ENCODE peak calls at places on chromosomes 2 and 18, in five cellular contexts. One of them, this sample, is unnamed. For H3K4me1, the result is how much of the 10 kb centered on the place peaks cover.

GRCh38 chr2:162317058-162317742 is 1.3 kb downstream of the IFIH1 start:
- DNase-seq in PC-9: no peak
- DNase-seq in tibial artery: no peak
- DNase-seq in upper lobe of right lung: no peak
- DNase-seq in transverse colon: no peak
- DNase-seq in this sample: no peak

GRCh38 chr2:3492951-3493609 is 26.3 kb downstream of the ADI1 start:
- DNase-seq in upper lobe of right lung: peak
- DNase-seq in transverse colon: no peak
- DNase-seq in tibial artery: peak
- DNase-seq in PC-9: no peak
- DNase-seq in this sample: no peak

GRCh38 chr2:189821953-189822748 is 37.9 kb downstream of the PMS1 start:
- DNase-seq in upper lobe of right lung: peak
- DNase-seq in PC-9: peak
- DNase-seq in tibial artery: no peak
- DNase-seq in transverse colon: no peak
- DNase-seq in this sample: peak

GRCh38 chr2:12506846-12507245 is 209.9 kb upstream of the TRIB2 start:
- DNase-seq in tibial artery: no peak
- DNase-seq in upper lobe of right lung: no peak
- DNase-seq in PC-9: no peak
- DNase-seq in transverse colon: no peak
- DNase-seq in this sample: no peak

GRCh38 chr2:38947241-38948239 is 57.9 kb downstream of the ARHGEF33 start:
- DNase-seq in PC-9: peak
- DNase-seq in tibial artery: peak
- DNase-seq in upper lobe of right lung: peak
- DNase-seq in transverse colon: peak
- DNase-seq in this sample: peak

GRCh38 chr2:1627628-1628371 is 116.5 kb downstream of the PXDN start:
- DNase-seq in PC-9: no peak
- DNase-seq in tibial artery: no peak
- DNase-seq in upper lobe of right lung: no peak
- DNase-seq in transverse colon: no peak
- DNase-seq in this sample: no peak

GRCh38 chr18:27109403-27109802 is 75.7 kb downstream of the CHST9 start:
- DNase-seq in tibial artery: no peak
- DNase-seq in upper lobe of right lung: no peak
- DNase-seq in transverse colon: no peak
- DNase-seq in PC-9: no peak
- DNase-seq in this sample: no peak

GRCh38 chr18:34647251-34647650 is 62.8 kb upstream of the DTNA start:
- DNase-seq in upper lobe of right lung: no peak
- DNase-seq in transverse colon: no peak
- DNase-seq in PC-9: no peak
- DNase-seq in tibial artery: no peak
- DNase-seq in this sample: no peak

GRCh38 chr2:172496096-172496709 is 59.7 kb upstream of the PDK1 start:
- DNase-seq in tibial artery: no peak
- DNase-seq in upper lobe of right lung: no peak
- DNase-seq in PC-9: no peak
- DNase-seq in transverse colon: no peak
- DNase-seq in this sample: no peak

GRCh38 chr2:121288454-121289231 is 3.6 kb upstream of the TFCP2L1 start:
- DNase-seq in tibial artery: no peak
- DNase-seq in PC-9: no peak
- DNase-seq in transverse colon: no peak
- DNase-seq in upper lobe of right lung: no peak
- DNase-seq in this sample: no peak

GRCh38 chr2:127715778-127716449 is 14.6 kb downstream of the SFT2D3 start:
- DNase-seq in upper lobe of right lung: no peak
- DNase-seq in tibial artery: no peak
- DNase-seq in PC-9: no peak
- DNase-seq in transverse colon: no peak
- DNase-seq in this sample: no peak

GRCh38 chr2:95115418-95115817 is 6.2 kb downstream of the MRPS5 start:
- DNase-seq in PC-9: peak
- DNase-seq in transverse colon: peak
- DNase-seq in upper lobe of right lung: peak
- DNase-seq in tibial artery: no peak
- DNase-seq in this sample: peak

GRCh38 chr18:12768622-12769021 is 65.8 kb downstream of the PSMG2 start:
- DNase-seq in tibial artery: no peak
- DNase-seq in PC-9: peak
- DNase-seq in transverse colon: no peak
- DNase-seq in upper lobe of right lung: no peak
- DNase-seq in this sample: no peak

GRCh38 chr2:226011716-226012115 is 612.2 kb downstream of the NYAP2 start:
- DNase-seq in upper lobe of right lung: no peak
- DNase-seq in PC-9: no peak
- DNase-seq in transverse colon: no peak
- DNase-seq in tibial artery: no peak
- DNase-seq in this sample: no peak

GRCh38 chr2:96604104-96604503 is 34.0 kb downstream of the KANSL3 start:
- DNase-seq in upper lobe of right lung: no peak
- DNase-seq in PC-9: peak
- DNase-seq in transverse colon: no peak
- DNase-seq in tibial artery: no peak
- DNase-seq in this sample: no peak

GRCh38 chr2:158414538-158414937 is 42.0 kb downstream of the CCDC148 start:
- DNase-seq in PC-9: no peak
- DNase-seq in upper lobe of right lung: no peak
- DNase-seq in tibial artery: no peak
- DNase-seq in transverse colon: no peak
- DNase-seq in this sample: no peak

GRCh38 chr18:2914185-2914584 is 67.4 kb downstream of the EMILIN2 start:
- DNase-seq in transverse colon: no peak
- DNase-seq in upper lobe of right lung: no peak
- DNase-seq in tibial artery: no peak
- DNase-seq in PC-9: no peak
- DNase-seq in this sample: no peak

GRCh38 chr2:113886479-113887383 is 3.2 kb upstream of the ACTR3 start:
- DNase-seq in transverse colon: peak
- DNase-seq in upper lobe of right lung: peak
- DNase-seq in tibial artery: no peak
- DNase-seq in PC-9: peak
- DNase-seq in this sample: peak

GRCh38 chr18:56878712-56879111 is 227.6 kb downstream of the WDR7 start:
- DNase-seq in PC-9: no peak
- DNase-seq in transverse colon: no peak
- DNase-seq in tibial artery: no peak
- DNase-seq in upper lobe of right lung: no peak
- DNase-seq in this sample: no peak

GRCh38 chr2:69083126-69083733 is 70.3 kb downstream of the ANTXR1 start:
- DNase-seq in PC-9: no peak
- DNase-seq in upper lobe of right lung: no peak
- DNase-seq in transverse colon: no peak
- DNase-seq in tibial artery: no peak
- DNase-seq in this sample: no peak

GRCh38 chr2:212995920-212996319 is 155.5 kb downstream of the IKZF2 start:
- DNase-seq in PC-9: no peak
- DNase-seq in tibial artery: no peak
- DNase-seq in upper lobe of right lung: no peak
- DNase-seq in transverse colon: no peak
- DNase-seq in this sample: no peak

GRCh38 chr2:146807568-146808168 is 1037.2 kb upstream of the ACVR2A start:
- DNase-seq in upper lobe of right lung: no peak
- DNase-seq in PC-9: no peak
- DNase-seq in transverse colon: no peak
- DNase-seq in tibial artery: no peak
- DNase-seq in this sample: no peak

GRCh38 chr2:176079851-176080539 is 3.8 kb downstream of the EVX2 start:
- DNase-seq in tibial artery: no peak
- DNase-seq in PC-9: no peak
- DNase-seq in transverse colon: no peak
- DNase-seq in upper lobe of right lung: peak
- DNase-seq in this sample: no peak

GRCh38 chr2:127578411-127578810 is 42.9 kb downstream of the MYO7B start:
- DNase-seq in upper lobe of right lung: no peak
- DNase-seq in PC-9: peak
- DNase-seq in transverse colon: no peak
- DNase-seq in tibial artery: no peak
- DNase-seq in this sample: no peak

GRCh38 chr2:26330604-26331003 is 15.3 kb upstream of the SELENOI start:
- DNase-seq in transverse colon: no peak
- DNase-seq in upper lobe of right lung: no peak
- DNase-seq in tibial artery: no peak
- DNase-seq in PC-9: no peak
- DNase-seq in this sample: no peak

GRCh38 chr2:122148128-122148792 is 392.8 kb downstream of the TSN start:
- DNase-seq in transverse colon: no peak
- DNase-seq in upper lobe of right lung: no peak
- DNase-seq in tibial artery: no peak
- DNase-seq in PC-9: no peak
- DNase-seq in this sample: no peak

GRCh38 chr2:65974067-65974723 is 460.7 kb upstream of the MEIS1 start:
- DNase-seq in upper lobe of right lung: no peak
- DNase-seq in PC-9: no peak
- DNase-seq in tibial artery: no peak
- DNase-seq in transverse colon: no peak
- DNase-seq in this sample: no peak

GRCh38 chr2:23350026-23350791 is 34.8 kb upstream of the KLHL29 start:
- DNase-seq in transverse colon: no peak
- DNase-seq in PC-9: no peak
- DNase-seq in tibial artery: no peak
- DNase-seq in upper lobe of right lung: no peak
- DNase-seq in this sample: no peak

GRCh38 chr2:84781942-84782716 is 98.8 kb downstream of the TRABD2A start:
- DNase-seq in transverse colon: peak
- DNase-seq in tibial artery: no peak
- DNase-seq in PC-9: no peak
- DNase-seq in upper lobe of right lung: peak
- DNase-seq in this sample: peak

GRCh38 chr2:84786601-84787000 is 94.3 kb downstream of the TRABD2A start:
- DNase-seq in upper lobe of right lung: no peak
- DNase-seq in tibial artery: no peak
- DNase-seq in PC-9: no peak
- DNase-seq in transverse colon: no peak
- DNase-seq in this sample: no peak

GRCh38 chr2:84785950-84786349 is 94.9 kb downstream of the TRABD2A start:
- DNase-seq in tibial artery: no peak
- DNase-seq in upper lobe of right lung: no peak
- DNase-seq in transverse colon: no peak
- DNase-seq in PC-9: no peak
- DNase-seq in this sample: no peak

GRCh38 chr2:84779781-84780180 is 101.1 kb downstream of the TRABD2A start:
- DNase-seq in upper lobe of right lung: no peak
- DNase-seq in transverse colon: no peak
- DNase-seq in tibial artery: no peak
- DNase-seq in PC-9: no peak
- DNase-seq in this sample: no peak

GRCh38 chr2:84782717-84783442 is 98.0 kb downstream of the TRABD2A start:
- DNase-seq in transverse colon: no peak
- DNase-seq in PC-9: no peak
- DNase-seq in tibial artery: no peak
- DNase-seq in upper lobe of right lung: no peak
- DNase-seq in this sample: no peak
- H3K4me3 ChIP-seq in transverse colon: no peak
- H3K4me3 ChIP-seq in PC-9: no peak
- H3K4me3 ChIP-seq in tibial artery: no peak
- H3K4me3 ChIP-seq in upper lobe of right lung: no peak
- H3K4me3 ChIP-seq in this sample: no peak

DNA sequence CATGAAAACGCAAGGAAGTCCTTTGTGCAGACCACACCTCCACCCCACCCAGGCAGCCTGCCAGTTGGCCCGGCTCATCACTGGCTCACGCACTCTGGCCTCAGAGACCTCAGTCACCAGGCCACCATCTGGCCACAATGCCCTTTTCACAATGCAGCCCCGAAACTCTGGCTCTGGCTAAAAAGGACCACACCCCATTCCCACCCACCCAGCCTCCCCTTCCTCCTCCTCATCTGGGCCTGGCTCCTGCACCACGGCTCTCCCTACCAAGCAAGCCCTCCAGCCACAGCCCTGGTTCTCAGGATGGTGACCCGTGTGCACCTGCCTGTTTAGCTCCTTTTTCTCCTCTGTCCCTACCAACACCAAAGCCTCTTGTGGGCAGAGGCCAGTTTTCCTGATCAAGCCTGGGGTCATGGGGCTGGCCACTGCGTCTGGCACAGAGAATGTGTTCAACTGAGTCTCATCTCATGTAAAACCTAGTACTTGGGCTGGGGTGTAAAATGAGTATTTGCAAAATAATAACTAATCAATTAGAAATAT is 7.3 kb downstream of the HDAC4 start:
- DNase-seq in upper lobe of right lung: peak
- DNase-seq in PC-9: no peak
- DNase-seq in transverse colon: peak
- DNase-seq in tibial artery: peak
- DNase-seq in this sample: peak
- H3K4me1 ChIP-seq in upper lobe of right lung: under half
- H3K4me1 ChIP-seq in PC-9: under half
- H3K4me1 ChIP-seq in transverse colon: under half
- H3K4me1 ChIP-seq in tibial artery: under half
- H3K4me1 ChIP-seq in this sample: under half

DNA sequence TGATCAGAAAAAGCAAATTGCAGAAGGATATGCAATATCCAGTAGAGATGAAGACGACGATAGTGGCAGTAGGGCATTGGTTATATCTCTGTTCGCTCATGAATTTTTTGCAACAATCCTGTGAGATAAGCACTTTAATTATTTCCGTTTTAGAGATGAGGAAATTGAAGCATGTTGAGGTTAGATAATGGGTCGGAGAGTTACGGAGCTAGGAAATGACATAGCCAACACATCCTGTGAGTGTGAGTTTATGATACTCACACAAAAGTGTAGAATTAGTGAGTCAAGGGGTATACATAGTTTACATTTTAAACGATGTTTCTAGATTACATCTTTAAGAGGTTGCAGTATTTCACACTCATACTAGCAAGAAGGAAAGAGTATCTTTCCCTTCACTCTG is 123.1 kb upstream of the ARL4C start:
- DNase-seq in upper lobe of right lung: no peak
- DNase-seq in tibial artery: no peak
- DNase-seq in transverse colon: no peak
- DNase-seq in PC-9: no peak
- DNase-seq in this sample: no peak
- H3K4me3 ChIP-seq in upper lobe of right lung: no peak
- H3K4me3 ChIP-seq in tibial artery: no peak
- H3K4me3 ChIP-seq in transverse colon: no peak
- H3K4me3 ChIP-seq in PC-9: no peak
- H3K4me3 ChIP-seq in this sample: no peak

GRCh38 chr2:219286436-219287115 is 7.4 kb downstream of the DNAJB2 start:
- DNase-seq in PC-9: no peak
- DNase-seq in tibial artery: no peak
- DNase-seq in transverse colon: no peak
- DNase-seq in upper lobe of right lung: peak
- DNase-seq in this sample: no peak

GRCh38 chr2:219282943-219283581 is 3.9 kb downstream of the DNAJB2 start:
- DNase-seq in upper lobe of right lung: peak
- DNase-seq in transverse colon: no peak
- DNase-seq in tibial artery: no peak
- DNase-seq in PC-9: no peak
- DNase-seq in this sample: no peak

GRCh38 chr2:219285348-219285685 is 6.2 kb downstream of the DNAJB2 start:
- DNase-seq in upper lobe of right lung: peak
- DNase-seq in transverse colon: no peak
- DNase-seq in PC-9: no peak
- DNase-seq in tibial artery: no peak
- DNase-seq in this sample: no peak

GRCh38 chr2:219285894-219286425 is 6.8 kb downstream of the DNAJB2 start:
- DNase-seq in upper lobe of right lung: peak
- DNase-seq in tibial artery: no peak
- DNase-seq in PC-9: no peak
- DNase-seq in transverse colon: no peak
- DNase-seq in this sample: no peak

GRCh38 chr2:219284501-219285347 is 5.6 kb downstream of the DNAJB2 start:
- DNase-seq in upper lobe of right lung: peak
- DNase-seq in PC-9: no peak
- DNase-seq in tibial artery: no peak
- DNase-seq in transverse colon: no peak
- DNase-seq in this sample: no peak
- H3K4me1 ChIP-seq in upper lobe of right lung: under half
- H3K4me1 ChIP-seq in PC-9: under half
- H3K4me1 ChIP-seq in tibial artery: half or more
- H3K4me1 ChIP-seq in transverse colon: under half
- H3K4me1 ChIP-seq in this sample: under half

This sample was measured in lower lobe of right lung.